ENCODE peak calls at places on chromosome 12, in five cellular contexts. One of them, this sample, is unnamed. For H3K4me1, the result is how much of the 10 kb centered on the place peaks cover.

GRCh38 chr12:56628671-56629458 is 1.3 kb downstream of the BAZ2A start:
- DNase-seq in mucosa of descending colon: peak
- DNase-seq in transverse colon: peak
- DNase-seq in neuronal stem cell: no peak
- DNase-seq in ascending aorta: peak
- DNase-seq in this sample: peak

GRCh38 chr12:34399631-34400422 is 377.5 kb downstream of the ALG10 start:
- DNase-seq in mucosa of descending colon: peak
- DNase-seq in neuronal stem cell: no peak
- DNase-seq in transverse colon: peak
- DNase-seq in ascending aorta: peak
- DNase-seq in this sample: no peak

GRCh38 chr12:30877110-30877875 is 49.3 kb upstream of the TSPAN11 start:
- DNase-seq in mucosa of descending colon: no peak
- DNase-seq in neuronal stem cell: no peak
- DNase-seq in transverse colon: no peak
- DNase-seq in ascending aorta: no peak
- DNase-seq in this sample: no peak

GRCh38 chr12:6891637-6892036 is 13.0 kb upstream of the LRRC23 start:
- DNase-seq in transverse colon: no peak
- DNase-seq in mucosa of descending colon: no peak
- DNase-seq in neuronal stem cell: no peak
- DNase-seq in ascending aorta: no peak
- DNase-seq in this sample: peak

GRCh38 chr12:33187409-33187808 is 252.2 kb downstream of the SYT10 start:
- DNase-seq in ascending aorta: no peak
- DNase-seq in transverse colon: no peak
- DNase-seq in neuronal stem cell: no peak
- DNase-seq in mucosa of descending colon: no peak
- DNase-seq in this sample: no peak

GRCh38 chr12:124893792-124894516 is 20.5 kb downstream of the UBC start:
- DNase-seq in neuronal stem cell: no peak
- DNase-seq in ascending aorta: no peak
- DNase-seq in transverse colon: no peak
- DNase-seq in mucosa of descending colon: no peak
- DNase-seq in this sample: no peak

GRCh38 chr12:69534389-69534822 is 50.9 kb upstream of the CCT2 start:
- DNase-seq in transverse colon: peak
- DNase-seq in mucosa of descending colon: no peak
- DNase-seq in neuronal stem cell: peak
- DNase-seq in ascending aorta: peak
- DNase-seq in this sample: no peak

GRCh38 chr12:4809449-4810218 is 89.4 kb downstream of the GALNT8 start:
- DNase-seq in neuronal stem cell: peak
- DNase-seq in ascending aorta: no peak
- DNase-seq in mucosa of descending colon: no peak
- DNase-seq in transverse colon: no peak
- DNase-seq in this sample: no peak

GRCh38 chr12:124332068-124332672 is 37.3 kb downstream of the RFLNA start:
- DNase-seq in neuronal stem cell: no peak
- DNase-seq in ascending aorta: no peak
- DNase-seq in mucosa of descending colon: no peak
- DNase-seq in transverse colon: no peak
- DNase-seq in this sample: no peak

GRCh38 chr12:117227000-117227653 is 36.9 kb upstream of the FBXO21 start:
- DNase-seq in mucosa of descending colon: no peak
- DNase-seq in ascending aorta: no peak
- DNase-seq in neuronal stem cell: no peak
- DNase-seq in transverse colon: no peak
- DNase-seq in this sample: no peak

GRCh38 chr12:76762556-76762955 is 1.4 kb upstream of the ZDHHC17 start:
- DNase-seq in ascending aorta: no peak
- DNase-seq in neuronal stem cell: peak
- DNase-seq in mucosa of descending colon: no peak
- DNase-seq in transverse colon: no peak
- DNase-seq in this sample: no peak

GRCh38 chr12:79300199-79300568 is 390.6 kb downstream of the PAWR start:
- DNase-seq in ascending aorta: no peak
- DNase-seq in transverse colon: no peak
- DNase-seq in neuronal stem cell: no peak
- DNase-seq in mucosa of descending colon: no peak
- DNase-seq in this sample: no peak

GRCh38 chr12:127133675-127134335 is 1133.2 kb upstream of the TMEM132C start:
- DNase-seq in transverse colon: no peak
- DNase-seq in mucosa of descending colon: peak
- DNase-seq in neuronal stem cell: no peak
- DNase-seq in ascending aorta: no peak
- DNase-seq in this sample: no peak

GRCh38 chr12:59431266-59431665 is 164.6 kb upstream of the SLC16A7 start:
- DNase-seq in ascending aorta: no peak
- DNase-seq in transverse colon: no peak
- DNase-seq in mucosa of descending colon: no peak
- DNase-seq in neuronal stem cell: no peak
- DNase-seq in this sample: no peak

GRCh38 chr12:65764325-65764724 is 60.0 kb upstream of the HMGA2 start:
- DNase-seq in transverse colon: no peak
- DNase-seq in neuronal stem cell: no peak
- DNase-seq in mucosa of descending colon: no peak
- DNase-seq in ascending aorta: no peak
- DNase-seq in this sample: no peak

GRCh38 chr12:50922820-50923219 is 29.5 kb upstream of the HIGD1C start:
- DNase-seq in mucosa of descending colon: no peak
- DNase-seq in neuronal stem cell: no peak
- DNase-seq in transverse colon: no peak
- DNase-seq in ascending aorta: no peak
- DNase-seq in this sample: no peak

GRCh38 chr12:107775093-107775721 is 703 bp downstream of the ASCL4 start:
- DNase-seq in neuronal stem cell: peak
- DNase-seq in transverse colon: no peak
- DNase-seq in ascending aorta: no peak
- DNase-seq in mucosa of descending colon: no peak
- DNase-seq in this sample: no peak

GRCh38 chr12:101599771-101600486 is 5.2 kb downstream of the MYBPC1 start:
- DNase-seq in neuronal stem cell: no peak
- DNase-seq in mucosa of descending colon: no peak
- DNase-seq in ascending aorta: no peak
- DNase-seq in transverse colon: no peak
- DNase-seq in this sample: no peak

GRCh38 chr12:22687677-22688076 is 62.7 kb downstream of the ETNK1 start:
- DNase-seq in transverse colon: no peak
- DNase-seq in neuronal stem cell: no peak
- DNase-seq in mucosa of descending colon: no peak
- DNase-seq in ascending aorta: no peak
- DNase-seq in this sample: no peak

GRCh38 chr12:106118-106561 is 39.6 kb downstream of the IQSEC3 start:
- DNase-seq in neuronal stem cell: no peak
- DNase-seq in transverse colon: peak
- DNase-seq in ascending aorta: no peak
- DNase-seq in mucosa of descending colon: no peak
- DNase-seq in this sample: peak

GRCh38 chr12:92340441-92341332 is 195.0 kb upstream of the BTG1 start:
- DNase-seq in transverse colon: no peak
- DNase-seq in mucosa of descending colon: no peak
- DNase-seq in ascending aorta: no peak
- DNase-seq in neuronal stem cell: no peak
- DNase-seq in this sample: no peak

GRCh38 chr12:50287271-50287670 is 4.0 kb upstream of the LIMA1 start:
- DNase-seq in transverse colon: no peak
- DNase-seq in mucosa of descending colon: no peak
- DNase-seq in neuronal stem cell: no peak
- DNase-seq in ascending aorta: no peak
- DNase-seq in this sample: no peak

GRCh38 chr12:75877588-75878381 is 153.8 kb downstream of the PHLDA1 start:
- DNase-seq in neuronal stem cell: no peak
- DNase-seq in transverse colon: no peak
- DNase-seq in mucosa of descending colon: no peak
- DNase-seq in ascending aorta: no peak
- DNase-seq in this sample: no peak

GRCh38 chr12:88549929-88550328 is 30.3 kb downstream of the KITLG start:
- DNase-seq in mucosa of descending colon: no peak
- DNase-seq in ascending aorta: no peak
- DNase-seq in neuronal stem cell: no peak
- DNase-seq in transverse colon: no peak
- DNase-seq in this sample: no peak

GRCh38 chr12:108033091-108033490 is 96.0 kb upstream of the WSCD2 start:
- DNase-seq in ascending aorta: no peak
- DNase-seq in transverse colon: no peak
- DNase-seq in mucosa of descending colon: no peak
- DNase-seq in neuronal stem cell: peak
- DNase-seq in this sample: no peak

GRCh38 chr12:118188690-118189371 is 52.9 kb downstream of the PEBP1 start:
- DNase-seq in transverse colon: no peak
- DNase-seq in neuronal stem cell: no peak
- DNase-seq in mucosa of descending colon: no peak
- DNase-seq in ascending aorta: no peak
- DNase-seq in this sample: no peak

GRCh38 chr12:18281941-18282340 is 20.6 kb downstream of the PIK3C2G start:
- DNase-seq in ascending aorta: no peak
- DNase-seq in transverse colon: no peak
- DNase-seq in neuronal stem cell: no peak
- DNase-seq in mucosa of descending colon: no peak
- DNase-seq in this sample: no peak

GRCh38 chr12:3135522-3136461 is 58.6 kb downstream of the TSPAN9 start:
- DNase-seq in transverse colon: peak
- DNase-seq in ascending aorta: no peak
- DNase-seq in mucosa of descending colon: no peak
- DNase-seq in neuronal stem cell: peak
- DNase-seq in this sample: peak

GRCh38 chr12:104182144-104182543 is 33.4 kb upstream of the TXNRD1 start:
- DNase-seq in ascending aorta: peak
- DNase-seq in mucosa of descending colon: peak
- DNase-seq in transverse colon: peak
- DNase-seq in neuronal stem cell: no peak
- DNase-seq in this sample: no peak

GRCh38 chr12:113359939-113360748 is 1.8 kb downstream of the PLBD2 start:
- DNase-seq in ascending aorta: no peak
- DNase-seq in transverse colon: no peak
- DNase-seq in neuronal stem cell: no peak
- DNase-seq in mucosa of descending colon: no peak
- DNase-seq in this sample: no peak

GRCh38 chr12:80033457-80033856 is 65.9 kb upstream of the OTOGL start:
- DNase-seq in neuronal stem cell: no peak
- DNase-seq in ascending aorta: peak
- DNase-seq in transverse colon: no peak
- DNase-seq in mucosa of descending colon: no peak
- DNase-seq in this sample: no peak

GRCh38 chr12:6212086-6212485 is 11.9 kb downstream of the CD9 start:
- DNase-seq in ascending aorta: no peak
- DNase-seq in transverse colon: no peak
- DNase-seq in neuronal stem cell: no peak
- DNase-seq in mucosa of descending colon: no peak
- DNase-seq in this sample: no peak

GRCh38 chr12:97275261-97276197 is 187.1 kb upstream of the RMST start:
- DNase-seq in neuronal stem cell: peak
- DNase-seq in mucosa of descending colon: no peak
- DNase-seq in ascending aorta: no peak
- DNase-seq in transverse colon: no peak
- DNase-seq in this sample: no peak

GRCh38 chr12:132305991-132306884 is 23.2 kb downstream of the GALNT9 start:
- DNase-seq in neuronal stem cell: no peak
- DNase-seq in ascending aorta: no peak
- DNase-seq in transverse colon: no peak
- DNase-seq in mucosa of descending colon: no peak
- DNase-seq in this sample: no peak

GRCh38 chr12:26727482-26728204 is 105.4 kb downstream of the ITPR2 start:
- DNase-seq in neuronal stem cell: no peak
- DNase-seq in ascending aorta: no peak
- DNase-seq in mucosa of descending colon: no peak
- DNase-seq in transverse colon: no peak
- DNase-seq in this sample: no peak
- H3K4me1 ChIP-seq in neuronal stem cell: under half
- H3K4me1 ChIP-seq in ascending aorta: under half
- H3K4me1 ChIP-seq in mucosa of descending colon: under half
- H3K4me1 ChIP-seq in transverse colon: under half
- H3K4me1 ChIP-seq in this sample: under half

DNA sequence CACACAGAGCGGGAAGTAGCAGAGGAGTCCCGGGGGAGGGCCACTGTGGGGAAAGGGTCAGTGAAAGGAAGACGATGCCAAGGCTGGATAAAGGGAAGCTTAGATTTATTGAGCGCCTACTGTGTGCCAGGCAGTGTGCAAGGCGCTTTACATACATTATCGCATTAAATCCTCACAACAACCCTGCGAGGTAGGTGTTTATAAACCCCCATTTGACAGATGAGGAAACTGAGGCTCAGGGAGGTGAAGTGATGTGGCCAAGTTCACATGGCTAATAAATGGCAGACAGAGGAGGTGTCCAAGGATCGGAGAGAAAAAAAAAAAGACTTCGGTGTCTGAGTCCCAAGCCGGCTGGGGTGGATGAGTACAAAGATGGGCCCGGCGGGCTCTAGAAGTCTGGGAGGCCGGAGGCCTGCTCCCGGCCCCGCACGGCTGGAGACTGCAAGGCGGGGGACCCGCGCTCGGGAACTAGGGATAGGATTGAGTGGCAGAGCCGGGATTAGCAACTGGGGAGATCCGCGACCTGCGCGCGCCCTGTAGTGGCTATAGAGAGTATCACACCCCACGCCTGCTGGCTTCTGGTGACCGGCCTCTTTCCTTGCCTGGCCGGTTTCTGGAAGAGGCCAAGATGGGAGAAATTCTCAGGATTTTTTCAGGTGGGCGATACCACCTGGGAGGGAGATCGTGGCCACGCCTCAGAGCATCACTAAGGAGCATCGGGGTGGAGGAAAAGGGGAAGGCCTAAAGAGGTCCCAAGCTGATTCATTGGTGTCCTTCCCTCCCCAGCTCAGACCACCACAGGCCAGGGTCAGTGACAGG is 3.9 kb downstream of the DDN start:
- DNase-seq in transverse colon: peak
- DNase-seq in ascending aorta: peak
- DNase-seq in neuronal stem cell: peak
- DNase-seq in mucosa of descending colon: peak
- DNase-seq in this sample: peak
- H3K4me3 ChIP-seq in transverse colon: no peak
- H3K4me3 ChIP-seq in ascending aorta: no peak
- H3K4me3 ChIP-seq in neuronal stem cell: no peak
- H3K4me3 ChIP-seq in mucosa of descending colon: no peak
- H3K4me3 ChIP-seq in this sample: no peak

GRCh38 chr12:106084759-106085158 is 54.0 kb downstream of the NUAK1 start:
- DNase-seq in mucosa of descending colon: no peak
- DNase-seq in ascending aorta: no peak
- DNase-seq in transverse colon: no peak
- DNase-seq in neuronal stem cell: no peak
- DNase-seq in this sample: no peak
- H3K4me1 ChIP-seq in mucosa of descending colon: under half
- H3K4me1 ChIP-seq in ascending aorta: under half
- H3K4me1 ChIP-seq in transverse colon: under half
- H3K4me1 ChIP-seq in neuronal stem cell: half or more
- H3K4me1 ChIP-seq in this sample: under half

GRCh38 chr12:23694307-23694706 is 255.2 kb downstream of the SOX5 start:
- DNase-seq in transverse colon: no peak
- DNase-seq in neuronal stem cell: no peak
- DNase-seq in mucosa of descending colon: no peak
- DNase-seq in ascending aorta: no peak
- DNase-seq in this sample: no peak
- H3K4me3 ChIP-seq in transverse colon: no peak
- H3K4me3 ChIP-seq in neuronal stem cell: no peak
- H3K4me3 ChIP-seq in mucosa of descending colon: no peak
- H3K4me3 ChIP-seq in ascending aorta: no peak
- H3K4me3 ChIP-seq in this sample: no peak

This sample was measured in DND-41.